ENCODE peak calls at places on chromosome 20, in nine cellular contexts. Q is mucosa of descending colon; G is PC-3; K is CD4-positive, alpha-beta T cell; M is SK-N-SH treated with all-trans-retinoic acid at 6 μM for 48 hours; B is IMR-90; H is effector memory CD8-positive, alpha-beta T cell; N is pancreas; R is psoas muscle. D is an unnamed sample.

GRCh38 chr20:59577037-59577808 is 27.1 kb upstream of the PHACTR3 start:
- ATAC-seq in B (no peak), G (no peak), M (no peak), R (no peak), N (no peak), K (no peak), Q (no peak), H (no peak), D (no peak)

GRCh38 chr20:63500902-63501817 is 2.3 kb upstream of the EEF1A2 start:
- ATAC-seq in G (no peak), B (no peak), R (peak), M (no peak), H (no peak), K (no peak), N (no peak), Q (no peak), D (no peak)

GRCh38 chr20:44660506-44660905 is 9.0 kb upstream of the ADA start:
- ATAC-seq in Q (no peak), K (no peak), N (no peak), B (no peak), R (no peak), M (no peak), G (no peak), H (no peak), D (peak)

GRCh38 chr20:41428285-41428684 is 61.7 kb upstream of the EMILIN3 start:
- ATAC-seq in M (peak), G (peak), K (peak), B (peak), R (no peak), H (no peak), Q (no peak), N (no peak), D (no peak)

GRCh38 chr20:4711511-4711910 is 10.2 kb upstream of the PRND start:
- ATAC-seq in R (no peak), G (no peak), N (no peak), B (no peak), Q (no peak), H (peak), K (no peak), M (no peak), D (no peak)

GRCh38 chr20:52402514-52402913 is 210.9 kb upstream of the ZFP64 start:
- ATAC-seq in Q (no peak), G (no peak), B (no peak), H (no peak), M (no peak), K (no peak), N (no peak), R (no peak), D (no peak)

GRCh38 chr20:13130100-13130706 is 90.9 kb upstream of the ISM1 start:
- ATAC-seq in M (no peak), H (no peak), Q (no peak), G (no peak), R (no peak), B (peak), N (no peak), K (no peak), D (no peak)

GRCh38 chr20:15154070-15154469 is 816.7 kb upstream of the FLRT3 start:
- ATAC-seq in B (no peak), H (no peak), Q (no peak), R (no peak), N (no peak), M (no peak), G (no peak), K (no peak), D (peak)

GRCh38 chr20:39289316-39289715 is 327.2 kb downstream of the DHX35 start:
- ATAC-seq in G (no peak), B (no peak), M (no peak), N (no peak), K (no peak), R (no peak), H (no peak), Q (no peak), D (no peak)

GRCh38 chr20:63884506-63885263 is 10.2 kb upstream of the DNAJC5 start:
- ATAC-seq in R (peak), M (no peak), G (peak), Q (no peak), N (no peak), K (no peak), H (peak), B (no peak), D (no peak)

GRCh38 chr20:58402305-58402704 is 13.3 kb downstream of the VAPB start:
- ATAC-seq in G (no peak), M (no peak), B (no peak), N (no peak), Q (no peak), H (no peak), K (no peak), R (no peak), D (peak)

D was measured in esophagus mucosa.